ENCODE peak calls at places on chromosomes 5 and 9, in eight cellular contexts. Z is foreskin keratinocyte; Q is CD8-positive, alpha-beta memory T cell; Y is HS-27A; K is EH; M is A549; N is GM03348; L is DND-41. F is an unnamed sample.

GRCh38 chr9:89513836-89514235 is 15.9 kb upstream of the SEMA4D start:
- DNase-seq in Z (no peak), Q (no peak), Y (no peak), K (no peak), M (no peak), N (no peak), L (no peak), F (no peak)

GRCh38 chr9:98971915-98972223 is 28.2 kb downstream of the COL15A1 start:
- DNase-seq in Z (no peak), Q (no peak), Y (no peak), K (no peak), M (no peak), N (no peak), L (no peak), F (no peak)

GRCh38 chr9:93820667-93821306 is 134.4 kb downstream of the BARX1 start:
- DNase-seq in Z (no peak), Q (no peak), Y (no peak), K (peak), M (no peak), N (peak), L (no peak), F (no peak)

GRCh38 chr9:107750741-107751521 is 261.4 kb upstream of the KLF4 start:
- DNase-seq in Z (peak), Q (no peak), Y (peak), K (peak), M (peak), N (peak), L (no peak), F (peak)

GRCh38 chr5:174307031-174307408 is 261.5 kb downstream of the NSG2 start:
- DNase-seq in Z (no peak), Q (no peak), Y (no peak), K (no peak), M (no peak), N (no peak), L (no peak), F (no peak)

GRCh38 chr5:130720355-130720754 is 444.7 kb downstream of the HINT1 start:
- DNase-seq in Z (peak), Q (no peak), Y (no peak), K (peak), M (peak), N (peak), L (no peak), F (no peak)

GRCh38 chr5:160469156-160470144 is 47.8 kb downstream of the PTTG1 start:
- DNase-seq in Z (no peak), Q (no peak), Y (no peak), K (no peak), M (no peak), N (no peak), L (no peak), F (no peak)

GRCh38 chr5:120388016-120388781 is 75.9 kb upstream of the PRR16 start:
- DNase-seq in Z (peak), Q (no peak), Y (peak), K (peak), M (no peak), N (peak), L (peak), F (no peak)